ENCODE peak calls at places on chromosome 18, in nine cellular contexts. T, A, Z, U, W, K, R, J and P are unnamed samples. For H3K9me3, the result is how much of the 10 kb centered on the place peaks cover.

GRCh38 chr18:76328145-76328544 is 166.9 kb downstream of the ZNF516 start:
- DNase-seq in K (no peak), J (no peak), A (no peak), Z (no peak), T (no peak), R (no peak), U (no peak), W (no peak), P (no peak)

GRCh38 chr18:70469916-70470315 is 181.1 kb downstream of the SOCS6 start:
- DNase-seq in T (no peak), J (peak), R (peak), Z (no peak), W (no peak), K (no peak), U (no peak), A (no peak), P (no peak)

GRCh38 chr18:46310258-46310657 is 206.1 kb downstream of the HAUS1 start:
- DNase-seq in A (no peak), W (no peak), R (no peak), K (no peak), T (no peak), J (no peak), Z (no peak), U (no peak), P (no peak)

GRCh38 chr18:9707381-9708056 is 582 bp upstream of the RAB31 start:
- DNase-seq in A (no peak), Z (no peak), U (no peak), K (no peak), W (no peak), J (no peak), R (no peak), T (no peak), P (no peak)

GRCh38 chr18:8706981-8707940 is 1.9 kb downstream of the MTCL1 start:
- DNase-seq in R (peak), J (peak), A (peak), K (no peak), T (no peak), W (peak), U (no peak), Z (no peak), P (peak)

GRCh38 chr18:57080479-57080878 is 66.4 kb upstream of the BOD1L2 start:
- DNase-seq in T (no peak), R (peak), U (no peak), K (no peak), W (no peak), Z (no peak), A (no peak), J (no peak), P (no peak)

GRCh38 chr18:36311026-36311570 is 13.6 kb downstream of the FHOD3 start:
- DNase-seq in T (no peak), K (no peak), A (no peak), J (no peak), Z (no peak), U (no peak), R (no peak), W (no peak), P (no peak)

GRCh38 chr18:905948-906415 is 1.3 kb downstream of the ADCYAP1 start:
- DNase-seq in Z (no peak), K (no peak), W (no peak), U (no peak), R (no peak), T (no peak), A (no peak), J (no peak), P (no peak)

GRCh38 chr18:51862311-51862710 is 477.7 kb upstream of the DCC start:
- DNase-seq in J (no peak), T (no peak), U (no peak), A (no peak), K (no peak), R (no peak), Z (no peak), W (no peak), P (no peak)
- H3K9me3 ChIP-seq in J (under half), T (under half), U (under half), A (under half), K (under half), R (under half), Z (under half), W (under half), P (under half)

DNA sequence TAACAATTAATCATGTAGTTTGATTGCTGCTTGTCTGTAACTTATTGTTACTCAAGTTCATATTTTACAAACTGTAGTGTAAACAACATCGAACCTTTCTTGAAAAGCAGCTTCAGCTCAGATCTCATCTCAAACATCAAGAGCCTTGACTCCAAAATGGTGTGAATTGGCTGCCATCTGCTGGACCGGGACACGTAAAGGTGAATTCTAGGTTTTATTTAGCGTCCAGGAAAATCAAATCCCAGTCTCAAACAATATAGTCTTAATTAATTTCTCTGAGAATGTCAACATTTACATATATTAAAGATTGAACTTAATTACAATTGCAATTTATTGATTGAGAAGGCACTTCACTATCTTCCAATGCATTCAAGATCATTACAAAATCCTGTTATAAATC is 453.0 kb downstream of the GALR1 start:
- DNase-seq in T (no peak), U (no peak), K (peak), Z (no peak), A (peak), R (no peak), W (no peak), J (peak), P (no peak)
- TF ChIP-seq CTCF in T (no peak), U (no peak), K (peak), Z (no peak), A (peak), R (no peak), W (no peak), J (no peak), P (peak)

GRCh38 chr18:71597219-71597618 is 946.9 kb downstream of the CBLN2 start:
- DNase-seq in Z (no peak), T (no peak), R (no peak), W (no peak), J (no peak), K (no peak), A (no peak), U (no peak), P (no peak)
- H3K9me3 ChIP-seq in Z (under half), T (under half), R (under half), W (under half), J (under half), K (under half), A (under half), U (under half), P (under half)

GRCh38 chr18:55322176-55322735 is 265.7 kb downstream of the TCF4 start:
- DNase-seq in R (peak), J (peak), T (peak), U (peak), Z (peak), W (peak), K (no peak), A (peak), P (peak)
- TF ChIP-seq CTCF in R (no peak), J (peak), T (no peak), U (peak), Z (no peak), W (no peak), K (no peak), A (no peak), P (peak)

DNA sequence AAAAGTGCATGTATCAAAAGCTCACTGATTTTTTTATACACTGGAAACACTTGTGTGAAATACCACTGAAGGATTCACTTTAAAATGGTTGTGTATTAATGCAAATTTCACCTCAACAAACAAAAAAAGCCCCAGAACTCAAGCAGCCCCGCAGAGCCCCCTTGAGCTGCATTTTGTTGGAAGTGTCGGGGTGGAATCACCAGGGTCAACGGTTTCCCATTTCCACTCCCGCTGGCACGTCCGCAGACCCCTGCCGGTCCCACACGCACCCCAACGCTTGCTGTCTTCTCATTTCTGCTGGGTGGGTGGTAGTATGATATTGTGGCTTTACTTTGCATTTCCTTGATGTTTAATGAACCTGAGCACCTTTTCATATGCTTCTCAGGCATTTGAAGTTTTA is 239.7 kb downstream of the FAM210A start:
- DNase-seq in R (no peak), W (no peak), J (no peak), A (no peak), Z (no peak), T (no peak), K (no peak), U (no peak), P (no peak)
- H3K9me3 ChIP-seq in R (under half), W (under half), J (under half), A (under half), Z (under half), T (under half), K (under half), U (under half), P (under half)